ENCODE peak calls at places on chromosome 13, in four cellular contexts. M is cardiac muscle cell, O is left lung, F is right atrium auricular region. U is an unnamed sample.

GRCh38 chr13:102873653-102874052 is 27.8 kb downstream of the ERCC5 start:
- DNase-seq in M (no peak), O (no peak), F (no peak), U (no peak)

GRCh38 chr13:41178040-41178439 is 16.3 kb downstream of the KBTBD7 start:
- DNase-seq in M (no peak), O (no peak), F (no peak), U (no peak)

GRCh38 chr13:20831254-20831653 is 57.5 kb upstream of the EEF1AKMT1 start:
- DNase-seq in M (no peak), O (no peak), F (no peak), U (no peak)

GRCh38 chr13:23824355-23824754 is 64.8 kb downstream of the MIPEP start:
- DNase-seq in M (no peak), O (no peak), F (no peak), U (no peak)

GRCh38 chr13:42048323-42048624 is 174 bp upstream of the DGKH start:
- DNase-seq in M (no peak), O (no peak), F (no peak), U (no peak)

GRCh38 chr13:27211771-27212364 is 39.5 kb upstream of the RPL21 start:
- DNase-seq in M (no peak), O (no peak), F (no peak), U (no peak)

GRCh38 chr13:21674271-21675009 is 3.6 kb downstream of the FGF9 start:
- DNase-seq in M (peak; percentile 66), O (no peak), F (no peak), U (no peak)

GRCh38 chr13:86725105-86725504 is 925.9 kb upstream of the SLITRK6 start:
- DNase-seq in M (no peak), O (no peak), F (no peak), U (no peak)

GRCh38 chr13:112900691-112901091 is 68.3 kb upstream of the MCF2L start:
- DNase-seq in M (no peak), O (no peak), F (no peak), U (no peak)

GRCh38 chr13:21526707-21527454 is 67.8 kb upstream of the ZDHHC20 start:
- DNase-seq in M (no peak), O (no peak), F (no peak), U (no peak)

GRCh38 chr13:102191951-102192461 is 209.8 kb downstream of the FGF14 start:
- DNase-seq in M (no peak), O (no peak), F (no peak), U (no peak)

GRCh38 chr13:26022538-26023292 is 29.1 kb downstream of the SHISA2 start:
- DNase-seq in M (peak; percentile 88), O (peak; percentile 83), F (peak; percentile 87), U (no peak)

GRCh38 chr13:27423333-27423732 is 1.1 kb upstream of the GTF3A start:
- DNase-seq in M (no peak), O (no peak), F (no peak), U (no peak)

GRCh38 chr13:106156468-106156867 is 379.0 kb downstream of the EFNB2 start:
- DNase-seq in M (no peak), O (no peak), F (no peak), U (peak; percentile 62)

GRCh38 chr13:51869921-51870320 is 8.2 kb downstream of the CCDC70 start:
- DNase-seq in M (no peak), O (no peak), F (no peak), U (no peak)

GRCh38 chr13:78604782-78605611 is 1.6 kb upstream of the POU4F1 start:
- DNase-seq in M (no peak), O (no peak), F (no peak), U (no peak)

GRCh38 chr13:26300140-26300539 is 46.2 kb downstream of the CDK8 start:
- DNase-seq in M (no peak), O (no peak), F (no peak), U (no peak)

GRCh38 chr13:27954406-27954851 is 14.7 kb downstream of the CDX2 start:
- DNase-seq in M (no peak), O (no peak), F (no peak), U (no peak)

GRCh38 chr13:90156390-90156789 is 1191.1 kb upstream of the MIR17HG start:
- DNase-seq in M (no peak), O (no peak), F (no peak), U (no peak)

GRCh38 chr13:41059896-41060722 is 1.2 kb upstream of the WBP4 start:
- DNase-seq in M (peak; percentile 90), O (peak; percentile 90), F (peak; percentile 92), U (peak; percentile 94)

GRCh38 chr13:110330491-110331001 is 23.5 kb downstream of the COL4A2 start:
- DNase-seq in M (no peak), O (no peak), F (no peak), U (no peak)

GRCh38 chr13:35851238-35851814 is 279.9 kb downstream of the DCLK1 start:
- DNase-seq in M (no peak), O (no peak), F (no peak), U (no peak)

GRCh38 chr13:39108746-39109145 is 70.5 kb downstream of the NHLRC3 start:
- DNase-seq in M (no peak), O (no peak), F (no peak), U (no peak)

GRCh38 chr13:112735791-112736190 is 46.0 kb downstream of the ATP11A start:
- DNase-seq in M (no peak), O (no peak), F (no peak), U (no peak)

GRCh38 chr13:78659450-78660110 is 625 bp upstream of the OBI1 start:
- DNase-seq in M (no peak), O (no peak), F (no peak), U (no peak)

GRCh38 chr13:102878491-102878890 is 32.7 kb downstream of the ERCC5 start:
- DNase-seq in M (no peak), O (no peak), F (no peak), U (no peak)

GRCh38 chr13:30128095-30128494 is 179.3 kb downstream of the KATNAL1 start:
- DNase-seq in M (no peak), O (no peak), F (no peak), U (no peak)

GRCh38 chr13:25455146-25455545 is 83.4 kb downstream of the ATP8A2 start:
- DNase-seq in M (no peak), O (no peak), F (no peak), U (no peak)

GRCh38 chr13:20843177-20843576 is 59.4 kb downstream of the XPO4 start:
- DNase-seq in M (peak; percentile 71), O (no peak), F (no peak), U (no peak)

GRCh38 chr13:71864981-71865857 is 1.8 kb downstream of the DACH1 start:
- DNase-seq in M (peak; percentile 51), O (peak; percentile 48), F (no peak), U (peak; percentile 63)

GRCh38 chr13:110475550-110476219 is 85.8 kb downstream of the RAB20 start:
- DNase-seq in M (no peak), O (no peak), F (no peak), U (no peak)

GRCh38 chr13:63345835-63346234 is 1930.2 kb upstream of the PCDH20 start:
- DNase-seq in M (no peak), O (no peak), F (no peak), U (no peak)

GRCh38 chr13:95509521-95510315 is 42.8 kb upstream of the CLDN10 start:
- DNase-seq in M (no peak), O (no peak), F (no peak), U (no peak)

GRCh38 chr13:38905861-38906260 is 84.8 kb downstream of the STOML3 start:
- DNase-seq in M (no peak), O (no peak), F (no peak), U (no peak)

GRCh38 chr13:50268500-50268899 is 253.3 kb downstream of the KCNRG start:
- DNase-seq in M (no peak), O (no peak), F (no peak), U (no peak)
- TF ChIP-seq CTCF in M (peak; percentile 1), O (peak; percentile 8), F (no peak), U (no peak)

DNA sequence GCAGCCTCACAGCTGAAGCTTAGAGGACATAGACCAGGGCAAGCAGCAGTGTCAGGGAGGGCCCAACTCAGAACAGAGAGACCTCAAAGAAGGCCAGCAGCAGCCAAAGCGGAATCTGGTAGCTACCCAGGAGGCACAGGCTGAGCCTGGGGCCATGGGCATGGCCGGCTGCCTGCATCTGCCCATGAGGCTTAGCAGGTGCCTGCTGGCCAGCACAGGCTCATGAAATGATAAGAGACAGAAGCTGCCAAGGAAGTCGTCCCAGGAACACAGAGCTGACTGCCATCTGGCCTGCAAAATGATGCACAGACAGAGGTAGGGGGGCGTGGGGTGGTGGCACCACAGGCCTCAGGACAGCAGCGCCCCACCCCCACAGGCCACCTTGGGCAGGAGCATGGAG is 29.2 kb downstream of the TUBA3C start:
- DNase-seq in M (no peak), O (no peak), F (peak; percentile 43), U (no peak)
- H3K9me3 ChIP-seq in M (no peaks in the 10 kb centered on the region), O (peaks cover 36% of the 10 kb centered on the region), F (peaks cover 13% of the 10 kb centered on the region), U (no peaks in the 10 kb centered on the region)

DNA sequence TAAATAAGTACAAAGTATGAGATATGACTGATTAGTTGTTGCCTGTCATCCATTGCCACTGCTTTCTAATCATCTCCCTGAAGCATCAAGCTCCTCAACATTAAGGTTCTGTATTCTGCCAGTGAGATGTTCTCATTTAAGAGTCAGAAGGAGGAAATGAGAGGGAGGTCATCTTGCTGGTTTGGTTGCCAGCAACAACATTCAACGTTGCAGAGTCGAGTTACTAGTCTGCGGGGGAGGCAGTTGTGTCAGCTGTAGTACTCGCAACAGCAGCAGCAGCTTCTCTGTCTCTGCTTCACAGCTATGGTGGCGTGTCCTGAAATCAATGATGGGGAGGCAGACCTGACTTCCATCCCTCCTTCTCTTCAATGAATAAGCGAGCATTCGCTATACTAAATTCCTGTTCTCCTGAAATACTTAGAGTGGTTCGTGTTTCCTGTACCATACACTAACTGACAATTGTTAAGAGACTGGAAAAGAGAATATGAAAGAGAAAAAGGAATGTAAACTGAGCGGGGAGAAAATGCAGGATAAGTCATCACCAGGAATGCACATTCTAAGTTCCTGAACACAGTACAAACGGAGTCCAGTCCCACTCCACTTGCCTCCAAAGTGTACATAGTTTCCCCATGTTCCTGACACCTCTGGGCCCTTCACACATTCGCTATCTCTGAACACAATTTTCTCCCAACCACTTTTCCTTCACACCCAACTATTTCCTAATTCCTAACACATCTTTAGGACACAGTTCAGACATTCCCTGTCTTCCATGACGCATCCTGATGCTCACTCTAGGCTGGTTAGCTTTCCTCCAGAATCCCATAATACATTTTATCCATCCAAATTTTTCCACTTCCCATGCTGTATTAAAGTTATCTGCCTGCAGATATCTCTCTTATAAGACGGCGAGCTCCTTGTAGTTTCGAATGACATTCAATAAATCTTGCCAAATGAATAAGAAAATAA is 263.0 kb downstream of the KLF12 start:
- DNase-seq in M (no peak), O (no peak), F (no peak), U (no peak)
- H3K4me1 ChIP-seq in M (no peaks in the 10 kb centered on the region), O (no peaks in the 10 kb centered on the region), F (peaks cover 18% of the 10 kb centered on the region), U (no peaks in the 10 kb centered on the region)

DNA sequence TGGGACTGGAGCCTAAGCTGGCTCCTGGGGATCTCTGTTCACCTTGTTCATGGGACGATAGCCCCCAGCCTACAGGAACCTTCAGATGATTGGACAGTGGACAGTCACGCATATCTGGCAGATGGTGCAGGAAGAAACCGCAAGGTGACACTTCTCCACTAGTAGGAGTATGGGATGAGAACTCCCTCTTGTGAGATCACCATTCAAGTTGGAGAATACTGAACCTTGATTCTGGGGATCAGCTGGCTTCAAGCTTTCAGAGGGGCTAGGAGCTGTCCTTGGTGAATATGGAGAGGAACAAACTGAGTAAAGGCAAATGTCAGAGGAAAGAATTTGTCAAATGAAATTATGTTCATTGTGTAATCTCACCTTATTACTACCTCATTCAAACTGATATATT is 204.5 kb downstream of the PDS5B start:
- DNase-seq in M (no peak), O (no peak), F (no peak), U (no peak)
- TF ChIP-seq CTCF in M (no peak), O (no peak), F (no peak), U (no peak)